ENCODE peak calls at places on chromosome 15, in five cellular contexts. One of them, this sample, is unnamed.
A peak's percentile ranks its signal among the peaks of the same experiment; 100 is the strongest.

GRCh38 chr15:68278345-68279217 is 1.0 kb downstream of the FEM1B start:
- DNase-seq in tibial artery: no peak
- DNase-seq in neural crest cell: peak; percentile 65
- DNase-seq in stomach: no peak
- DNase-seq in DND-41: no peak
- DNase-seq in this sample: peak; percentile 29

GRCh38 chr15:95024388-95024787 is 793.0 kb downstream of the MCTP2 start:
- DNase-seq in neural crest cell: no peak
- DNase-seq in tibial artery: no peak
- DNase-seq in stomach: no peak
- DNase-seq in DND-41: no peak
- DNase-seq in this sample: no peak

GRCh38 chr15:41647269-41647668 is 12.9 kb upstream of the MGA start:
- DNase-seq in stomach: no peak
- DNase-seq in neural crest cell: no peak
- DNase-seq in DND-41: no peak
- DNase-seq in tibial artery: no peak
- DNase-seq in this sample: no peak

GRCh38 chr15:90347666-90348065 is 4.4 kb upstream of the ZNF774 start:
- DNase-seq in stomach: no peak
- DNase-seq in DND-41: no peak
- DNase-seq in neural crest cell: no peak
- DNase-seq in tibial artery: no peak
- DNase-seq in this sample: no peak

GRCh38 chr15:28886431-28887343 is 913 bp downstream of the APBA2 start:
- DNase-seq in stomach: no peak
- DNase-seq in neural crest cell: no peak
- DNase-seq in DND-41: no peak
- DNase-seq in tibial artery: no peak
- DNase-seq in this sample: no peak

GRCh38 chr15:76795217-76795616 is 109.9 kb downstream of the SCAPER start:
- DNase-seq in tibial artery: no peak
- DNase-seq in DND-41: no peak
- DNase-seq in neural crest cell: no peak
- DNase-seq in stomach: no peak
- DNase-seq in this sample: no peak

GRCh38 chr15:95121191-95121590 is 889.8 kb downstream of the MCTP2 start:
- DNase-seq in tibial artery: no peak
- DNase-seq in neural crest cell: no peak
- DNase-seq in DND-41: no peak
- DNase-seq in stomach: no peak
- DNase-seq in this sample: no peak

GRCh38 chr15:92226020-92226612 is 167.6 kb upstream of the ST8SIA2 start:
- DNase-seq in stomach: no peak
- DNase-seq in DND-41: no peak
- DNase-seq in tibial artery: no peak
- DNase-seq in neural crest cell: no peak
- DNase-seq in this sample: no peak

GRCh38 chr15:82132742-82133141 is 86.9 kb upstream of the MEX3B start:
- DNase-seq in DND-41: no peak
- DNase-seq in tibial artery: no peak
- DNase-seq in neural crest cell: no peak
- DNase-seq in stomach: no peak
- DNase-seq in this sample: no peak

GRCh38 chr15:92079047-92079446 is 225.5 kb downstream of the SLCO3A1 start:
- DNase-seq in stomach: no peak
- DNase-seq in DND-41: peak; percentile 24
- DNase-seq in neural crest cell: no peak
- DNase-seq in tibial artery: no peak
- DNase-seq in this sample: peak; percentile 36

GRCh38 chr15:69595009-69595825 is 142.6 kb downstream of the RPLP1 start:
- DNase-seq in stomach: peak; percentile 80
- DNase-seq in DND-41: no peak
- DNase-seq in tibial artery: peak; percentile 97
- DNase-seq in neural crest cell: no peak
- DNase-seq in this sample: no peak

GRCh38 chr15:87777054-87777498 is 479.5 kb downstream of the NTRK3 start:
- DNase-seq in stomach: no peak
- DNase-seq in neural crest cell: no peak
- DNase-seq in tibial artery: peak; percentile 79
- DNase-seq in DND-41: no peak
- DNase-seq in this sample: peak; percentile 29

GRCh38 chr15:34370643-34371042 is 3.6 kb upstream of the LPCAT4 start:
- DNase-seq in neural crest cell: no peak
- DNase-seq in tibial artery: no peak
- DNase-seq in DND-41: no peak
- DNase-seq in stomach: no peak
- DNase-seq in this sample: no peak

GRCh38 chr15:77538793-77539487 is 93.8 kb downstream of the LINGO1 start:
- DNase-seq in stomach: peak; percentile 96
- DNase-seq in neural crest cell: no peak
- DNase-seq in tibial artery: peak; percentile 58
- DNase-seq in DND-41: no peak
- DNase-seq in this sample: no peak

GRCh38 chr15:70044168-70044567 is 53.5 kb downstream of the TLE3 start:
- DNase-seq in stomach: no peak
- DNase-seq in neural crest cell: no peak
- DNase-seq in tibial artery: peak; percentile 7
- DNase-seq in DND-41: no peak
- DNase-seq in this sample: no peak

GRCh38 chr15:69509131-69509530 is 56.5 kb downstream of the RPLP1 start:
- DNase-seq in DND-41: no peak
- DNase-seq in neural crest cell: no peak
- DNase-seq in tibial artery: peak; percentile 1
- DNase-seq in stomach: no peak
- DNase-seq in this sample: no peak

GRCh38 chr15:33150993-33151392 is 43.5 kb downstream of the FMN1 start:
- DNase-seq in neural crest cell: no peak
- DNase-seq in stomach: no peak
- DNase-seq in DND-41: no peak
- DNase-seq in tibial artery: no peak
- DNase-seq in this sample: no peak

GRCh38 chr15:30859091-30859874 is 44.4 kb upstream of the FAN1 start:
- DNase-seq in DND-41: no peak
- DNase-seq in tibial artery: no peak
- DNase-seq in stomach: no peak
- DNase-seq in neural crest cell: peak; percentile 8
- DNase-seq in this sample: no peak

GRCh38 chr15:75840659-75841058 is 2.6 kb upstream of the UBE2Q2 start:
- DNase-seq in DND-41: no peak
- DNase-seq in stomach: no peak
- DNase-seq in neural crest cell: no peak
- DNase-seq in tibial artery: no peak
- DNase-seq in this sample: no peak

GRCh38 chr15:59437473-59437776 is 561 bp upstream of the FAM81A start:
- DNase-seq in stomach: no peak
- DNase-seq in tibial artery: no peak
- DNase-seq in DND-41: no peak
- DNase-seq in neural crest cell: no peak
- DNase-seq in this sample: no peak

GRCh38 chr15:74123131-74123429 is 7.3 kb upstream of the ISLR2 start:
- DNase-seq in stomach: no peak
- DNase-seq in tibial artery: no peak
- DNase-seq in neural crest cell: no peak
- DNase-seq in DND-41: peak; percentile 54
- DNase-seq in this sample: no peak

GRCh38 chr15:66413555-66413954 is 26.8 kb downstream of the MAP2K1 start:
- DNase-seq in tibial artery: no peak
- DNase-seq in DND-41: no peak
- DNase-seq in stomach: no peak
- DNase-seq in neural crest cell: no peak
- DNase-seq in this sample: no peak

GRCh38 chr15:35697549-35698299 is 151.8 kb upstream of the DPH6 start:
- DNase-seq in DND-41: no peak
- DNase-seq in stomach: no peak
- DNase-seq in neural crest cell: no peak
- DNase-seq in tibial artery: no peak
- DNase-seq in this sample: no peak

GRCh38 chr15:74010929-74011540 is 16.5 kb downstream of the PML start:
- DNase-seq in tibial artery: no peak
- DNase-seq in neural crest cell: no peak
- DNase-seq in DND-41: no peak
- DNase-seq in stomach: no peak
- DNase-seq in this sample: no peak

GRCh38 chr15:66233487-66234415 is 19.8 kb downstream of the MEGF11 start:
- DNase-seq in DND-41: no peak
- DNase-seq in neural crest cell: peak; percentile 15
- DNase-seq in tibial artery: no peak
- DNase-seq in stomach: no peak
- DNase-seq in this sample: peak; percentile 49

GRCh38 chr15:28913171-28913765 is 27.5 kb downstream of the APBA2 start:
- DNase-seq in DND-41: no peak
- DNase-seq in stomach: no peak
- DNase-seq in neural crest cell: no peak
- DNase-seq in tibial artery: peak; percentile 60
- DNase-seq in this sample: no peak

GRCh38 chr15:71572452-71573053 is 237.8 kb upstream of the NR2E3 start:
- DNase-seq in stomach: peak; percentile 76
- DNase-seq in DND-41: no peak
- DNase-seq in tibial artery: no peak
- DNase-seq in neural crest cell: no peak
- DNase-seq in this sample: no peak

GRCh38 chr15:40047413-40048154 is 8.6 kb upstream of the SRP14 start:
- DNase-seq in stomach: peak; percentile 47
- DNase-seq in DND-41: peak; percentile 63
- DNase-seq in tibial artery: peak; percentile 73
- DNase-seq in neural crest cell: no peak
- DNase-seq in this sample: no peak

DNA sequence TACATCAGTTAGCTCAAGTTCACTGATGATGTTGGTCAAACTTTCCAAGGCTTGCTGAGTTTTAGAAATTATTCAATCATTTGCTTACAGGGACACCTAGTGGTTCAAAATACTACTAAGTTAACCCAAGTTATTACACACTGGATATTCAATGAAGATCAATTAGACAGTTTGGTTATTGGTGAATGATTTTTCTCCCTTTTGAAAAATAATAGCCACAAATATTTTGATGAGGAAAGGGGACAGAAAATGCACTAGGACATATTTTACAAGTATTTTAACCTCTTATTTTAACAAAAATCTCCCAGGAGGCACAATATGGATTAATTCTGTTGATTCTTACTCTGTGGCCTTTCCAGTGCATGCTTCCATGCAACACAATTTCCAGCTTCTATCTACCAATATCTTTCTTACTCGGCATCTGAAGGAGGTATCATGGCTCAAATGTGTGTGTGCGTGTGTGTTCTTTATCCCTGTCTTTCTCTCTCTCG is 20.1 kb upstream of the GOLGA6L2 start:
- DNase-seq in DND-41: no peak
- DNase-seq in stomach: no peak
- DNase-seq in tibial artery: no peak
- DNase-seq in neural crest cell: no peak
- DNase-seq in this sample: no peak
- TF ChIP-seq CTCF in DND-41: peak; percentile 56
- TF ChIP-seq CTCF in stomach: no peak
- TF ChIP-seq CTCF in tibial artery: peak; percentile 68
- TF ChIP-seq CTCF in neural crest cell: peak; percentile 64
- TF ChIP-seq CTCF in this sample: peak; percentile 61

DNA sequence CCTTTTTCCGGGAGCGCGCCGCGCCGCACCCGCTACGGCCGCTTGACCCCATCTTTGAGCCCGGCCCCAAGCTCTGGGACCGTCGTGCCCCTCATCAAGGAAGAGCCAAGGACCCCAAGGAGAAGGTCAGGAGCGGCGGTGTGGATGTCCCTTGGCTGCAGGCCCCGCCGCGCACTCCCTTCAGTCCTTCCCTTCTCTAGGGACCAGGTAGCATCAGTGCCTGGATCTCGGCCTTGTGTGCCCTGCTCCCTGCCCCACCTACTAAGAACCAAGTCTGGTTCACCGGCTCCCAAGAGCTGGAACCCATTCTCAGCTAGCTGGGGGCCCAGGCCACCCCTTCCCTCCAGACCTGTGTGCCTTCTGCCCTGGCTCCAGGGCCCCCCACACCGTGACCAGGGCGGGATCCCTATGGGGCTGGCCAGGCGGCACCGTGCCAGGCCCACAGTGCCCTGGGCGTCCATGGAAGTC is 69.3 kb upstream of the CGNL1 start:
- DNase-seq in neural crest cell: no peak
- DNase-seq in tibial artery: no peak
- DNase-seq in stomach: no peak
- DNase-seq in DND-41: no peak
- DNase-seq in this sample: no peak
- TF ChIP-seq CTCF in neural crest cell: peak; percentile 3
- TF ChIP-seq CTCF in tibial artery: no peak
- TF ChIP-seq CTCF in stomach: no peak
- TF ChIP-seq CTCF in DND-41: no peak
- TF ChIP-seq CTCF in this sample: no peak

DNA sequence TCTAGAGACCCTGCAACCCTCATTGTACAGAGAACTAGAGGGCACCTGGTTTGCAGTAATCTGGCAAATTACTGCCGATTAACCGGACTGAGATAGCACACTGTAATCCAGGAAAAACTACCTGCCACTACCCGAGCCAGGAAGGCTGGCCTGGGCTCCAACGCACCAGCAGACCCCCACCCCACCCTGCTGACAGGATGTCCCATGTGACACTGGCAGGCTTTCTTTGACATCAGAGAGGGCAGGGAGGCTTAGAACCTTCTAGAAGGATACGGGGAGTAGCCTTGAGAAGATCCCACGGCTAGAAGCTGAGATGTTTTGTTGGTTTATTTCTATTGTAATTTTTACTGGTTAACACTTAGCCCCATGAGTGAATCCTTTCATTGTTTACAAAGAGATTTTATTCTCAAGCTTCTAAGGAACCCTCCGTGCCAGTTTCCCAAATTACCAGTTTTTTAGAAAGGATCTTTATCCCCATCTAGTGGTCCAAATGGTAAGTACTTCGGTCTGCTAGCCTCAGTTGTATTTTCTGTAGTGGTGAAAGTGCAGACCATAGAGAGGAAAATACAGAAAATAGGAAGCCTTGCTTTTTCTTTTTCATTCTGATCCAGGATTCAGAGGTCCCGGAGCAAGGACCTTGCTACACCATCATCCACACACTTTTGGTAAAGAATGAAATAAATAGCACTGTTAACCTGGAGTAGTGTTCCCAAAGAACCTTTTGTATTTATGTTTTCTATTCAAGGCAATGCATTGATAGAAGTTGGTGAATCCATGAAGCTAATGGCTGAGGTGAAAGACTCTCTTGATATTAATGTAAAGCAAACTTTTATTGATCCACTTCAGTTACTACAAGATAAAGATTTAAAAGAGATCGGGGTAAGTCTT is 81.9 kb upstream of the ADAMTSL3 start:
- DNase-seq in DND-41: no peak
- DNase-seq in neural crest cell: no peak
- DNase-seq in tibial artery: no peak
- DNase-seq in stomach: no peak
- DNase-seq in this sample: no peak
- TF ChIP-seq CTCF in DND-41: peak; percentile 63
- TF ChIP-seq CTCF in neural crest cell: peak; percentile 62
- TF ChIP-seq CTCF in tibial artery: peak; percentile 44
- TF ChIP-seq CTCF in stomach: peak; percentile 37
- TF ChIP-seq CTCF in this sample: peak; percentile 63

DNA sequence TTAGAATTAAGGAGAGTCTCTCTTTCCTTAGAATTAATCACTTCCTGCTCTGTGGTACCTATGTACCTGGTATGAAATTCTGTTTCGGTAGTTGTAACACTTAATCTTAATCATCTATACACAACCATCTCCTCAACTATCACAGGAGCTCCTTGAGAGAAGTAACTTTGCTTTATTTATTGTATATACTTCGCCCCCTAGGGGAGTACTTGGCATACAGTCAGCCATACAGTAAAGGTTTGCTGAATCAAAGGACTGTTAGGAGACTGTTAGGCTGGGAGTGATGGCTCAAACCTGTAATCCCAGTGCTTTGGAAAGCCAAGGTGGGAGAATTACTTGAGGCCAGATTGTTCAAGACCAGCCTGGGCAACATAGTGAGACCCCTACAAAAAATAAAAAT is 44.7 kb downstream of the RORA start:
- DNase-seq in stomach: no peak
- DNase-seq in DND-41: no peak
- DNase-seq in neural crest cell: no peak
- DNase-seq in tibial artery: no peak
- DNase-seq in this sample: no peak
- TF ChIP-seq CTCF in stomach: no peak
- TF ChIP-seq CTCF in DND-41: peak; percentile 21
- TF ChIP-seq CTCF in neural crest cell: peak; percentile 34
- TF ChIP-seq CTCF in tibial artery: no peak
- TF ChIP-seq CTCF in this sample: no peak